ENCODE peak calls at places on chromosomes 3 and 15, in four cellular contexts. F, M, K and D are unnamed samples.

GRCh38 chr15:74555192-74555591 is 14.2 kb downstream of the ARID3B start:
- DNase-seq in K (no peak), F (no peak), M (no peak), D (no peak)

GRCh38 chr3:183180105-183180763 is 17.7 kb upstream of the LAMP3 start:
- DNase-seq in M (no peak), K (no peak), F (no peak), D (no peak)

GRCh38 chr15:79170256-79170664 is 79.7 kb upstream of the RASGRF1 start:
- DNase-seq in M (peak), F (peak), K (no peak), D (no peak)

GRCh38 chr15:57476533-57476975 is 100.2 kb downstream of the CGNL1 start:
- DNase-seq in M (peak), F (peak), K (no peak), D (no peak)

GRCh38 chr15:56760186-56760585 is 26.9 kb upstream of the ZNF280D start:
- DNase-seq in F (no peak), K (no peak), M (peak), D (no peak)

GRCh38 chr15:64443747-64444621 is 16.4 kb upstream of the ZNF609 start:
- DNase-seq in F (peak), M (peak), K (no peak), D (no peak)

GRCh38 chr3:193677734-193678133 is 84.7 kb downstream of the OPA1 start:
- DNase-seq in M (no peak), K (no peak), F (no peak), D (no peak)

GRCh38 chr3:179438836-179439235 is 12.4 kb downstream of the GNB4 start:
- DNase-seq in F (no peak), M (no peak), K (peak), D (peak)

GRCh38 chr3:188421836-188422540 is 268.0 kb downstream of the LPP start:
- DNase-seq in M (no peak), K (peak), F (no peak), D (peak)

GRCh38 chr15:68471552-68471951 is 39.6 kb upstream of the ITGA11 start:
- DNase-seq in K (no peak), F (no peak), M (peak), D (no peak)

GRCh38 chr3:128307029-128307633 is 153.8 kb downstream of the EEFSEC start:
- DNase-seq in K (no peak), F (no peak), M (peak), D (no peak)

GRCh38 chr3:195107593-195107992 is 163.4 kb downstream of the XXYLT1 start:
- DNase-seq in F (no peak), K (no peak), M (no peak), D (no peak)

GRCh38 chr3:73599605-73600004 is 25.1 kb downstream of the PDZRN3 start:
- DNase-seq in K (no peak), M (no peak), F (no peak), D (no peak)